ENCODE peak calls at places on chromosomes 2 and 18, in six cellular contexts. U is ELR, H is posterior cingulate gyrus, K is AG08396, G is NCI-H2227 treated with DMSO at 0.1 percent for 48 hours, R is NAMALWA. P is an unnamed sample.

GRCh38 chr2:212811036-212811805 is 272.6 kb upstream of the ERBB4 start:
- DNase-seq in U (peak), H (no peak), K (no peak), G (peak), R (no peak), P (peak)

GRCh38 chr2:19361325-19361990 is 3.0 kb upstream of the OSR1 start:
- DNase-seq in U (peak), H (no peak), K (no peak), G (no peak), R (no peak), P (no peak)

GRCh38 chr2:10985260-10985659 is 73.5 kb downstream of the KCNF1 start:
- DNase-seq in U (no peak), H (no peak), K (no peak), G (no peak), R (no peak), P (no peak)

GRCh38 chr18:56511996-56512395 is 126.4 kb downstream of the TXNL1 start:
- DNase-seq in U (peak), H (no peak), K (no peak), G (no peak), R (no peak), P (no peak)

GRCh38 chr2:172985139-172985874 is 90.3 kb upstream of the MAP3K20 start:
- DNase-seq in U (peak), H (no peak), K (peak), G (no peak), R (no peak), P (peak)

GRCh38 chr2:232568161-232568560 is 17.7 kb downstream of the EIF4E2 start:
- DNase-seq in U (peak), H (no peak), K (peak), G (no peak), R (no peak), P (peak)

GRCh38 chr2:109062558-109063325 is 66.3 kb upstream of the SH3RF3 start:
- DNase-seq in U (no peak), H (no peak), K (no peak), G (no peak), R (no peak), P (no peak)

GRCh38 chr2:227862741-227863588 is 8.5 kb upstream of the DAW1 start:
- DNase-seq in U (peak), H (no peak), K (peak), G (no peak), R (no peak), P (peak)

GRCh38 chr2:26537069-26537825 is 59.3 kb upstream of the OTOF start:
- DNase-seq in U (no peak), H (peak), K (no peak), G (no peak), R (no peak), P (no peak)

GRCh38 chr2:206085742-206086445 is at the start of gene INO80D:
- DNase-seq in U (peak), H (peak), K (peak), G (peak), R (peak), P (peak)

GRCh38 chr2:105397025-105397722 is 1.7 kb downstream of the FHL2 start:
- DNase-seq in U (peak), H (no peak), K (no peak), G (no peak), R (no peak), P (no peak)

GRCh38 chr18:34959211-34959829 is 81.9 kb upstream of the MAPRE2 start:
- DNase-seq in U (no peak), H (no peak), K (no peak), G (no peak), R (no peak), P (no peak)

GRCh38 chr2:196166876-196167275 is 4.5 kb downstream of the STK17B start:
- DNase-seq in U (peak), H (no peak), K (peak), G (no peak), R (peak), P (peak)

GRCh38 chr2:49940616-49941015 is 786.3 kb upstream of the FSHR start:
- DNase-seq in U (peak), H (no peak), K (no peak), G (no peak), R (peak), P (no peak)

GRCh38 chr2:213007290-213007838 is 144.0 kb downstream of the IKZF2 start:
- DNase-seq in U (no peak), H (no peak), K (no peak), G (no peak), R (no peak), P (no peak)

GRCh38 chr2:127636248-127637235 is 9.4 kb upstream of the GPR17 start:
- DNase-seq in U (no peak), H (no peak), K (no peak), G (no peak), R (no peak), P (no peak)

GRCh38 chr18:23970161-23971153 is 44.1 kb upstream of the TTC39C start:
- DNase-seq in U (no peak), H (no peak), K (no peak), G (no peak), R (peak), P (no peak)

GRCh38 chr18:45547910-45548309 is 67.4 kb upstream of the SLC14A2 start:
- DNase-seq in U (no peak), H (no peak), K (no peak), G (no peak), R (no peak), P (no peak)

GRCh38 chr18:74963820-74964446 is 245.0 kb downstream of the PTGR3 start:
- DNase-seq in U (peak), H (no peak), K (peak), G (peak), R (peak), P (peak)

GRCh38 chr2:44956841-44957240 is 15.3 kb downstream of the SIX3 start:
- DNase-seq in U (no peak), H (no peak), K (no peak), G (no peak), R (no peak), P (no peak)

GRCh38 chr2:109368798-109369197 is 239.8 kb downstream of the SH3RF3 start:
- DNase-seq in U (no peak), H (no peak), K (no peak), G (no peak), R (no peak), P (no peak)

GRCh38 chr2:187544371-187545080 is 9.7 kb downstream of the TFPI start:
- DNase-seq in U (no peak), H (no peak), K (no peak), G (no peak), R (no peak), P (no peak)

GRCh38 chr2:235264121-235264493 is 229.7 kb upstream of the AGAP1 start:
- DNase-seq in U (no peak), H (no peak), K (no peak), G (no peak), R (no peak), P (no peak)

GRCh38 chr18:22547807-22548561 is 130.3 kb upstream of the CTAGE1 start:
- DNase-seq in U (peak), H (no peak), K (no peak), G (no peak), R (no peak), P (peak)

GRCh38 chr18:48729421-48729820 is 190.6 kb downstream of the CTIF start:
- DNase-seq in U (no peak), H (no peak), K (no peak), G (no peak), R (no peak), P (no peak)

P was measured in HFFc6.